ENCODE peak calls at places on chromosome 5, in seven cellular contexts. X, B, L, E, F, D and P are unnamed samples.

GRCh38 chr5:177606071-177607051 is 6.4 kb downstream of the B4GALT7 start:
- DNase-seq in L (no peak), F (no peak), D (no peak), X (no peak), E (no peak), B (no peak), P (no peak)

GRCh38 chr5:101590384-101590783 is 687.3 kb upstream of the ST8SIA4 start:
- DNase-seq in E (no peak), D (no peak), X (no peak), F (no peak), B (no peak), L (no peak), P (no peak)

GRCh38 chr5:104412649-104413240 is 850.2 kb upstream of the NUDT12 start:
- DNase-seq in E (no peak), X (no peak), L (peak), F (no peak), D (no peak), B (peak), P (peak)

GRCh38 chr5:25025836-25026235 is 381.1 kb upstream of the CDH10 start:
- DNase-seq in D (no peak), X (no peak), B (no peak), E (no peak), F (no peak), L (no peak), P (no peak)

GRCh38 chr5:55636711-55637110 is 75.4 kb downstream of the SLC38A9 start:
- DNase-seq in X (no peak), F (no peak), L (no peak), B (peak), E (no peak), D (no peak), P (no peak)

GRCh38 chr5:388266-389196 is 54.4 kb upstream of the EXOC3 start:
- DNase-seq in B (no peak), E (no peak), D (no peak), L (no peak), X (no peak), F (peak), P (no peak)

GRCh38 chr5:57768771-57769170 is 286.2 kb upstream of the ACTBL2 start:
- DNase-seq in L (no peak), B (no peak), E (no peak), D (no peak), X (no peak), F (no peak), P (no peak)

GRCh38 chr5:155128786-155129512 is 115.4 kb downstream of the KIF4B start:
- DNase-seq in X (no peak), L (no peak), F (no peak), B (no peak), D (no peak), E (no peak), P (no peak)

GRCh38 chr5:92180406-92180805 is 797.3 kb upstream of the ARRDC3 start:
- DNase-seq in L (no peak), D (no peak), E (no peak), X (no peak), F (no peak), B (no peak), P (no peak)

GRCh38 chr5:61333351-61334223 is 1.5 kb downstream of the ZSWIM6 start:
- DNase-seq in L (peak), D (no peak), E (no peak), B (peak), F (peak), X (no peak), P (no peak)

GRCh38 chr5:133030343-133031005 is 4.1 kb upstream of the ZCCHC10 start:
- DNase-seq in F (no peak), B (no peak), X (no peak), D (no peak), E (no peak), L (no peak), P (no peak)

GRCh38 chr5:121870489-121870888 is 18.8 kb downstream of the FTMT start:
- DNase-seq in F (no peak), E (no peak), L (no peak), B (peak), X (no peak), D (no peak), P (no peak)

GRCh38 chr5:68068204-68068603 is 147.4 kb upstream of the PIK3R1 start:
- DNase-seq in X (no peak), D (no peak), L (no peak), E (no peak), F (no peak), B (no peak), P (no peak)

GRCh38 chr5:157594675-157595074 is 19.1 kb upstream of the ADAM19 start:
- DNase-seq in D (no peak), B (no peak), E (no peak), L (no peak), X (no peak), F (no peak), P (no peak)

GRCh38 chr5:1553642-1554409 is 30.1 kb upstream of the LPCAT1 start:
- DNase-seq in E (no peak), F (peak), D (no peak), X (no peak), B (no peak), L (no peak), P (no peak)

GRCh38 chr5:157484768-157485167 is 24.8 kb downstream of the NIPAL4 start:
- DNase-seq in E (no peak), B (peak), F (no peak), D (no peak), L (no peak), X (no peak), P (peak)

GRCh38 chr5:108798866-108799265 is 51.2 kb downstream of the FER start:
- DNase-seq in X (no peak), F (no peak), B (no peak), E (no peak), D (no peak), L (no peak), P (no peak)

GRCh38 chr5:1511651-1512540 is 11.9 kb downstream of the LPCAT1 start:
- DNase-seq in F (peak), L (peak), E (no peak), D (no peak), X (no peak), B (peak), P (peak)

GRCh38 chr5:72387985-72388384 is 67.8 kb downstream of the PTCD2 start:
- DNase-seq in F (no peak), L (peak), E (no peak), D (no peak), X (no peak), B (peak), P (no peak)

GRCh38 chr5:270340-270739 is 1.1 kb upstream of the PDCD6 start:
- DNase-seq in L (no peak), F (no peak), E (no peak), B (no peak), X (no peak), D (no peak), P (no peak)

GRCh38 chr5:135308245-135308644 is 90.8 kb downstream of the MACROH2A1 start:
- DNase-seq in E (no peak), L (peak), F (no peak), B (peak), X (no peak), D (no peak), P (no peak)

GRCh38 chr5:170377027-170377426 is 12.1 kb downstream of the KCNMB1 start:
- DNase-seq in D (no peak), E (no peak), B (no peak), X (no peak), L (no peak), F (no peak), P (no peak)

GRCh38 chr5:126680215-126680817 is 79.6 kb downstream of the PHAX start:
- DNase-seq in D (no peak), L (no peak), X (no peak), F (no peak), B (peak), E (no peak), P (peak)

GRCh38 chr5:76083555-76084495 is 642 bp downstream of the SV2C start:
- DNase-seq in F (no peak), B (no peak), L (peak), D (no peak), X (no peak), E (no peak), P (peak)